ENCODE peak calls at places on chromosomes 1 and 21, in eight cellular contexts. L is WTC11, Z is GM12865, I is AG09309, S is AG10803, Q is heart left ventricle, F is BJ, P is cardiac muscle cell. H is an unnamed sample.

GRCh38 chr1:110555807-110556470 is 37.0 kb upstream of the KCNA10 start:
- DNase-seq in L (no peak), Z (no peak), I (no peak), S (no peak), Q (peak), F (no peak), P (no peak), H (no peak)

GRCh38 chr1:94321662-94322061 is 84.3 kb upstream of the ARHGAP29 start:
- DNase-seq in L (no peak), Z (no peak), I (peak), S (peak), Q (no peak), F (peak), P (no peak), H (no peak)

GRCh38 chr1:37410815-37411214 is 63.6 kb upstream of the ZC3H12A start:
- DNase-seq in L (peak), Z (peak), I (no peak), S (no peak), Q (no peak), F (no peak), P (peak), H (peak)

GRCh38 chr1:193283026-193283425 is 96.6 kb upstream of the B3GALT2 start:
- DNase-seq in L (peak), Z (no peak), I (peak), S (peak), Q (no peak), F (peak), P (no peak), H (no peak)

GRCh38 chr1:113146242-113147072 is 73.5 kb downstream of the LRIG2 start:
- DNase-seq in L (no peak), Z (no peak), I (no peak), S (no peak), Q (no peak), F (no peak), P (peak), H (no peak)

GRCh38 chr1:238205045-238205662 is 314.4 kb upstream of the ZP4 start:
- DNase-seq in L (no peak), Z (no peak), I (no peak), S (no peak), Q (no peak), F (no peak), P (no peak), H (no peak)

GRCh38 chr1:176949033-176949662 is 215.4 kb downstream of the ASTN1 start:
- DNase-seq in L (peak), Z (peak), I (no peak), S (peak), Q (peak), F (no peak), P (peak), H (peak)

GRCh38 chr1:56483104-56483503 is 96.3 kb downstream of the PLPP3 start:
- DNase-seq in L (no peak), Z (no peak), I (no peak), S (no peak), Q (no peak), F (no peak), P (no peak), H (no peak)

GRCh38 chr1:36359911-36360310 is 25.8 kb downstream of the STK40 start:
- DNase-seq in L (no peak), Z (no peak), I (no peak), S (no peak), Q (no peak), F (no peak), P (no peak), H (no peak)

GRCh38 chr1:151443846-151444790 is 15.2 kb downstream of the POGZ start:
- DNase-seq in L (peak), Z (peak), I (peak), S (peak), Q (peak), F (peak), P (peak), H (peak)

GRCh38 chr1:2134604-2135307 is 59.8 kb downstream of the FAAP20 start:
- DNase-seq in L (no peak), Z (no peak), I (no peak), S (no peak), Q (no peak), F (no peak), P (no peak), H (no peak)

GRCh38 chr1:23951646-23952095 is 8.0 kb upstream of the PNRC2 start:
- DNase-seq in L (no peak), Z (no peak), I (peak), S (peak), Q (no peak), F (peak), P (no peak), H (no peak)

GRCh38 chr1:201310986-201311355 is 27.7 kb downstream of the PKP1 start:
- DNase-seq in L (no peak), Z (no peak), I (no peak), S (peak), Q (peak), F (no peak), P (no peak), H (no peak)

GRCh38 chr1:240878631-240879030 is 266.7 kb upstream of the GREM2 start:
- DNase-seq in L (no peak), Z (no peak), I (no peak), S (no peak), Q (no peak), F (no peak), P (no peak), H (no peak)

GRCh38 chr1:30035522-30036228 is 687.7 kb downstream of the MATN1 start:
- DNase-seq in L (no peak), Z (no peak), I (no peak), S (no peak), Q (no peak), F (no peak), P (no peak), H (no peak)

GRCh38 chr1:50779811-50780210 is 180.3 kb downstream of the FAF1 start:
- DNase-seq in L (no peak), Z (no peak), I (no peak), S (no peak), Q (no peak), F (no peak), P (no peak), H (no peak)

GRCh38 chr1:21294266-21295058 is 4.2 kb upstream of the ECE1 start:
- DNase-seq in L (no peak), Z (peak), I (no peak), S (no peak), Q (no peak), F (no peak), P (peak), H (no peak)

GRCh38 chr1:205082431-205082830 is 1.8 kb downstream of the TMEM81 start:
- DNase-seq in L (no peak), Z (no peak), I (no peak), S (no peak), Q (no peak), F (no peak), P (no peak), H (no peak)

GRCh38 chr1:11444907-11445306 is 34.0 kb upstream of the DISP3 start:
- DNase-seq in L (no peak), Z (no peak), I (no peak), S (no peak), Q (no peak), F (no peak), P (no peak), H (no peak)

GRCh38 chr1:111197598-111198289 is 2.7 kb downstream of the DENND2D start:
- DNase-seq in L (peak), Z (peak), I (no peak), S (peak), Q (no peak), F (no peak), P (peak), H (no peak)

GRCh38 chr1:159936284-159936904 is 9.0 kb downstream of the IGSF9 start:
- DNase-seq in L (peak), Z (peak), I (no peak), S (peak), Q (peak), F (no peak), P (peak), H (peak)

GRCh38 chr21:39913651-39914145 is 46.5 kb downstream of the PCP4 start:
- DNase-seq in L (no peak), Z (no peak), I (no peak), S (no peak), Q (no peak), F (no peak), P (no peak), H (no peak)

GRCh38 chr1:91712981-91713841 is 172.7 kb downstream of the TGFBR3 start:
- DNase-seq in L (no peak), Z (peak), I (no peak), S (peak), Q (peak), F (no peak), P (no peak), H (no peak)

GRCh38 chr1:228060458-228061190 is 21.9 kb upstream of the ARF1 start:
- DNase-seq in L (peak), Z (no peak), I (no peak), S (no peak), Q (no peak), F (no peak), P (no peak), H (no peak)

GRCh38 chr1:86753700-86754099 is 49.3 kb downstream of the SH3GLB1 start:
- DNase-seq in L (no peak), Z (peak), I (no peak), S (no peak), Q (no peak), F (no peak), P (peak), H (no peak)

GRCh38 chr1:7642418-7642704 is 128.7 kb upstream of the VAMP3 start:
- DNase-seq in L (no peak), Z (no peak), I (no peak), S (no peak), Q (no peak), F (no peak), P (no peak), H (no peak)

GRCh38 chr1:109083923-109084322 is 6.6 kb upstream of the TMEM167B start:
- DNase-seq in L (no peak), Z (no peak), I (no peak), S (peak), Q (no peak), F (no peak), P (no peak), H (peak)

GRCh38 chr1:35808376-35809155 is 750 bp downstream of the AGO4 start:
- DNase-seq in L (peak), Z (peak), I (no peak), S (peak), Q (peak), F (no peak), P (peak), H (peak)

GRCh38 chr1:219402925-219403324 is 210.0 kb downstream of the ZC3H11B start:
- DNase-seq in L (no peak), Z (no peak), I (no peak), S (no peak), Q (no peak), F (no peak), P (no peak), H (no peak)

GRCh38 chr1:54519709-54520108 is 28.3 kb upstream of the ACOT11 start:
- DNase-seq in L (peak), Z (no peak), I (no peak), S (no peak), Q (no peak), F (no peak), P (no peak), H (no peak)
- TF ChIP-seq CTCF in L (peak), Z (peak), I (no peak), S (peak), Q (no peak), F (peak), P (no peak), H (peak)

GRCh38 chr1:3900150-3900968 is at the start of gene C1orf174:
- DNase-seq in L (peak), Z (peak), I (peak), S (peak), Q (peak), F (peak), P (peak), H (peak)
- TF ChIP-seq CTCF in L (no peak), Z (no peak), I (no peak), S (no peak), Q (no peak), F (no peak), P (no peak), H (no peak)

DNA sequence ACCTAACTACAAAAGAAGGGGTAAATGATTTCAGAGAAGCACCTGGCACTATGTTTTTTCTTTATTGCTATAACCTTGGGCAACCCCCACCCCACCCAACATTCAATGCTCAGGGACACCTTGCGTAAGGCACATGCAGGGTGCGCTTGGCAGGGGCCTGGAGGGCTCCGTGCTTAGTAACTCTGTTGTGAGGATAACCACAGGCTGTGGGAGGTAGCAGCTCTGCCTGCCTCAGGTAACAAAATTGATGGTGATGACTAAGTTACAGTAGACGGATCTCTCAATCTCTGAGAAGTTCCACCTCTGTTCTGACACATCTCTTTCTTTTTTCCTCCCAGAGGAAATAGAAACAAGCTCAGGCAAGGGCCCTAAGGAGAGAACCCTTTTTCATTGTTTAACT is 8.7 kb upstream of the CCN1 start:
- DNase-seq in L (no peak), Z (no peak), I (no peak), S (no peak), Q (no peak), F (no peak), P (no peak), H (no peak)
- TF ChIP-seq CTCF in L (no peak), Z (no peak), I (no peak), S (no peak), Q (no peak), F (no peak), P (no peak), H (no peak)

DNA sequence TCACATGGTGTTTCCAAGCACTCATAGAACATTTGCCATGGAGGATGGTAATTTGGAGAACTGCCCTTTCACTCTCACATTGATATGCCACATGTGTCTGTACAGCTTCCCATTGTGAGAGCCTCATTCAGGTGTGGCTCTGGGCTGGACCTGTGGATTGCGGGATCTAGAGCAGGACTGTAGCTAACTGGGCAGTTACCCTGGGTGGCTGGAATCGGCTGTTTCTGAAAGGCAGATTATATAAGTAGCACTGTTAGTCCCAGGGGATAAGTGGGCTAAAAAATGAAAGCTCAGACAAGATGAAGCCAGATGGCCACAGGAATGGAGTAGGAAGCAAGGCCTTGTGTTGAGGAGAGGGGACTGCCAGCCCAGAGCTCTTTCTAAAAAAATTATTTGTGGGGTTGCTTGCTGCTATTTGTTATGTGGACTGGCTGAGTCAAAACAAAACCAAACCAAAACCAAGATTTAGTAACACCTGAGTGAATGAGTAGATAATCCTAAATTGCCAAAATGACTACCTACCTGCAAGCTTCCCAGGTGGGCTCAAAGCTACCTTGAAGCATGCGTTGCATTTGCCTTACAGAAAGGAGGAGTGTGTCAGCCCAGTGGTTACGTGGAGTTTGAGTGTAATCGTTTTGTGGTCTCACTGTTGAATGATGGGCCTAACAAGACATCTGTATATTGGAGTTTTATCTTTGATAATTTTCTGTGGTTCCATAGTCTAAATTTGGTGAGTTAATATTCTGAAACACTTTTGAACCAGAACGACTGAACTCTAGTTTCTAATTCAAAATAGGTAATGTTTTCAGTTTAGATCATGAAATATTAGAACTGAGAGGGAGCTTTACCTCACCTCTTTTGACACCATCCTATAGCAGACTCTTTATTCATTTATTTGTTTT is 58.0 kb downstream of the SDCCAG8 start:
- DNase-seq in L (no peak), Z (peak), I (no peak), S (no peak), Q (no peak), F (no peak), P (no peak), H (no peak)
- TF ChIP-seq CTCF in L (no peak), Z (no peak), I (no peak), S (no peak), Q (no peak), F (no peak), P (no peak), H (no peak)

GRCh38 chr1:229218612-229219025 is 52.3 kb upstream of the RAB4A start:
- DNase-seq in L (no peak), Z (no peak), I (no peak), S (no peak), Q (no peak), F (no peak), P (no peak), H (no peak)

GRCh38 chr1:229221106-229222019 is 49.5 kb upstream of the RAB4A start:
- DNase-seq in L (no peak), Z (no peak), I (no peak), S (no peak), Q (no peak), F (no peak), P (no peak), H (no peak)

GRCh38 chr1:229213797-229214196 is 57.1 kb upstream of the RAB4A start:
- DNase-seq in L (no peak), Z (no peak), I (no peak), S (no peak), Q (no peak), F (no peak), P (no peak), H (no peak)

GRCh38 chr1:229220163-229220846 is 50.6 kb upstream of the RAB4A start:
- DNase-seq in L (no peak), Z (no peak), I (no peak), S (no peak), Q (no peak), F (no peak), P (no peak), H (no peak)

DNA sequence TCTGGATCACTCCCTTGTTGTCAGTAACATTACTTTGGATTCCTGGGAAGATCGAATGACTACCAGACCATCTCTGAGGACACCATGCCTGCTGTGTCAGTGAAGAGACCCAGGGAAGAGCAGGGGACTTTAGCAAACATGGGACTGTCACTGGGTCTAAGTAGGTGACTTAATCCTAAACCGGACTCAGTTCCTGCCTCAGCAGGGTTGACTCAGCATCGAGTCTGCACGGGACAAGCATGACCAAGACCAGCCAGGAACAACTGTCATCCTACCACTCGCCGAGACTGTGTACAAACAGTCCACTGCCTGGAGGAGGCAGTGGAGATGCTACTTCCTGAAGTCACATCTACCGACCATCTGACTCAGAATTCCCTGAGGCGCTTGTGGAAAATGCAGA is 53.2 kb upstream of the RAB4A start:
- DNase-seq in L (no peak), Z (no peak), I (no peak), S (peak), Q (no peak), F (no peak), P (no peak), H (no peak)
- TF ChIP-seq CTCF in L (no peak), Z (no peak), I (no peak), S (no peak), Q (no peak), F (no peak), P (no peak), H (no peak)

DNA sequence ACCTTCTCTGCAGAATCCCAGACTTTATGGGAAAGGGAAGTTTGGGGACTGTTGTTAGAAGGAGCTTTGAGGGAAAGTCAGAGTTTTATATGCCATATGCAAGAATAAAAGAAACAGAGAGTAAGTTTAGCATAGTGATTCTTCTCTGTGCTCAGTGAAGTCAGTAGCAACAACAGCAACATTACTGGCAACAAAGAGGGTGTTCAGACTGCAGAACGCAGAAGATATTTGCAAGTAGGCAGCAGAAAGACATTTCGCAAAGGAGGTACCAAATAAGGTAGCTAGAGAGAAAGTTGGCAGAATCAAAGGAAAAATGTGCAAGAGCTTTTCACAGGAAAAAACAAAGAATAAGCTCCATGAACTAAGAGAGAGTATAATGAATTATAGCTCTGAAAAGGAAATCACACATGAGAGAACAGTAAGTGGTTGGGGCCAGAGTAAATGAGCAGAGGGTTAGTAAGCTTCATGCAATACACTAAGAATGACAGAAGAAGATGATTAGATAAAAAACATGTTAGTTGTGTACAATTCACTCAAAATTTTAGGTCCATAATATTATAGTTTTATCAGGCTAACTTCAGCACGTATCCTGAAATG is 98.1 kb downstream of the NEGR1 start:
- DNase-seq in L (no peak), Z (no peak), I (no peak), S (peak), Q (no peak), F (no peak), P (no peak), H (no peak)
- TF ChIP-seq CTCF in L (no peak), Z (no peak), I (no peak), S (no peak), Q (no peak), F (no peak), P (no peak), H (no peak)

H was measured in neural crest cell.